ENCODE peak calls at places on chromosome 1, in four cellular contexts. One of them, this sample, is unnamed.

GRCh38 chr1:154772056-154772455 is 98.0 kb downstream of the KCNN3 start:
- DNase-seq in GM03348: no peak
- DNase-seq in amniotic stem cell: no peak
- DNase-seq in activated CD4-positive, alpha-beta T cell treated with anti-CD3 and anti-CD28 coated beads, Interleukin-2, amount 50 U/mL, for 4 hours: no peak
- DNase-seq in this sample: no peak

GRCh38 chr1:38129473-38129872 is 82.9 kb upstream of the POU3F1 start:
- DNase-seq in GM03348: no peak
- DNase-seq in amniotic stem cell: no peak
- DNase-seq in activated CD4-positive, alpha-beta T cell treated with anti-CD3 and anti-CD28 coated beads, Interleukin-2, amount 50 U/mL, for 4 hours: no peak
- DNase-seq in this sample: no peak

GRCh38 chr1:32334274-32334861 is 1.7 kb downstream of the MARCKSL1 start:
- DNase-seq in GM03348: no peak
- DNase-seq in amniotic stem cell: no peak
- DNase-seq in activated CD4-positive, alpha-beta T cell treated with anti-CD3 and anti-CD28 coated beads, Interleukin-2, amount 50 U/mL, for 4 hours: no peak
- DNase-seq in this sample: no peak

GRCh38 chr1:65422241-65423203 is 2.1 kb downstream of the LEPR start:
- DNase-seq in GM03348: no peak
- DNase-seq in amniotic stem cell: no peak
- DNase-seq in activated CD4-positive, alpha-beta T cell treated with anti-CD3 and anti-CD28 coated beads, Interleukin-2, amount 50 U/mL, for 4 hours: no peak
- DNase-seq in this sample: no peak

GRCh38 chr1:145846191-145846590 is 761 bp downstream of the NUDT17 start:
- DNase-seq in GM03348: peak
- DNase-seq in amniotic stem cell: no peak
- DNase-seq in activated CD4-positive, alpha-beta T cell treated with anti-CD3 and anti-CD28 coated beads, Interleukin-2, amount 50 U/mL, for 4 hours: no peak
- DNase-seq in this sample: no peak

GRCh38 chr1:228003461-228004330 is 3.1 kb upstream of the WNT3A start:
- DNase-seq in GM03348: no peak
- DNase-seq in amniotic stem cell: no peak
- DNase-seq in activated CD4-positive, alpha-beta T cell treated with anti-CD3 and anti-CD28 coated beads, Interleukin-2, amount 50 U/mL, for 4 hours: no peak
- DNase-seq in this sample: no peak

GRCh38 chr1:230502306-230502705 is 76.2 kb upstream of the PGBD5 start:
- DNase-seq in GM03348: no peak
- DNase-seq in amniotic stem cell: no peak
- DNase-seq in activated CD4-positive, alpha-beta T cell treated with anti-CD3 and anti-CD28 coated beads, Interleukin-2, amount 50 U/mL, for 4 hours: no peak
- DNase-seq in this sample: no peak

GRCh38 chr1:28417441-28418277 is 48.1 kb downstream of the PHACTR4 start:
- DNase-seq in GM03348: peak
- DNase-seq in amniotic stem cell: peak
- DNase-seq in activated CD4-positive, alpha-beta T cell treated with anti-CD3 and anti-CD28 coated beads, Interleukin-2, amount 50 U/mL, for 4 hours: no peak
- DNase-seq in this sample: peak

GRCh38 chr1:112722601-112723510 is 7.7 kb upstream of the PPM1J start:
- DNase-seq in GM03348: peak
- DNase-seq in amniotic stem cell: no peak
- DNase-seq in activated CD4-positive, alpha-beta T cell treated with anti-CD3 and anti-CD28 coated beads, Interleukin-2, amount 50 U/mL, for 4 hours: no peak
- DNase-seq in this sample: no peak

GRCh38 chr1:241532173-241532553 is at the start of gene KMO:
- DNase-seq in GM03348: no peak
- DNase-seq in amniotic stem cell: no peak
- DNase-seq in activated CD4-positive, alpha-beta T cell treated with anti-CD3 and anti-CD28 coated beads, Interleukin-2, amount 50 U/mL, for 4 hours: no peak
- DNase-seq in this sample: no peak

GRCh38 chr1:171433451-171433850 is 51.9 kb upstream of the PRRC2C start:
- DNase-seq in GM03348: peak
- DNase-seq in amniotic stem cell: no peak
- DNase-seq in activated CD4-positive, alpha-beta T cell treated with anti-CD3 and anti-CD28 coated beads, Interleukin-2, amount 50 U/mL, for 4 hours: no peak
- DNase-seq in this sample: peak